ENCODE peak calls at places on chromosomes 4 and X, in eight cellular contexts. Y is heart right ventricle; A is AG04450; M is CD8-positive, alpha-beta T cell; P is H4; Z is psoas muscle; S is NCI-H345; D is Peyer's patch. B is an unnamed sample.

GRCh38 chr4:1899149-1900086 is 28.2 kb downstream of the NSD2 start:
- DNase-seq in Y (peak), A (peak), M (peak), P (peak), Z (peak), S (peak), D (peak), B (peak)

GRCh38 chr4:88880501-88881226 is 176.3 kb downstream of the FAM13A start:
- DNase-seq in Y (no peak), A (no peak), M (no peak), P (no peak), Z (no peak), S (peak), D (no peak), B (no peak)

GRCh38 chr4:77418333-77418732 is 187.3 kb upstream of the CXCL13 start:
- DNase-seq in Y (no peak), A (no peak), M (no peak), P (no peak), Z (no peak), S (peak), D (no peak), B (no peak)

GRCh38 chrX:45623266-45623665 is 422.6 kb upstream of the DIPK2B start:
- DNase-seq in Y (no peak), A (peak), M (no peak), P (peak), Z (no peak), S (no peak), D (no peak), B (no peak)

GRCh38 chr4:110197421-110198398 is 705 bp downstream of the ELOVL6 start:
- DNase-seq in Y (peak), A (no peak), M (peak), P (peak), Z (peak), S (peak), D (peak), B (no peak)

GRCh38 chrX:68894142-68894512 is 65.3 kb downstream of the EFNB1 start:
- DNase-seq in Y (no peak), A (no peak), M (no peak), P (no peak), Z (peak), S (no peak), D (no peak), B (no peak)

GRCh38 chrX:80817002-80817401 is 7.3 kb upstream of the BRWD3 start:
- DNase-seq in Y (no peak), A (no peak), M (no peak), P (no peak), Z (no peak), S (no peak), D (no peak), B (no peak)

GRCh38 chrX:40008841-40009461 is 88.8 kb downstream of the BCOR start:
- DNase-seq in Y (peak), A (no peak), M (peak), P (no peak), Z (peak), S (no peak), D (no peak), B (no peak)

GRCh38 chr4:81227968-81228367 is 12.9 kb upstream of the PRKG2 start:
- DNase-seq in Y (no peak), A (no peak), M (no peak), P (no peak), Z (no peak), S (no peak), D (no peak), B (no peak)

GRCh38 chrX:55008571-55009358 is 8.6 kb downstream of the APEX2 start:
- DNase-seq in Y (peak), A (no peak), M (no peak), P (peak), Z (peak), S (no peak), D (no peak), B (peak)

GRCh38 chr4:137768881-137769280 is 236.6 kb upstream of the PCDH18 start:
- DNase-seq in Y (no peak), A (no peak), M (no peak), P (no peak), Z (no peak), S (no peak), D (no peak), B (no peak)

GRCh38 chr4:155676430-155676825 is 9.8 kb downstream of the GUCY1A1 start:
- DNase-seq in Y (no peak), A (no peak), M (no peak), P (no peak), Z (no peak), S (no peak), D (no peak), B (no peak)

GRCh38 chr4:38488891-38489861 is 174.8 kb upstream of the KLF3 start:
- DNase-seq in Y (no peak), A (no peak), M (no peak), P (no peak), Z (no peak), S (no peak), D (no peak), B (no peak)

GRCh38 chrX:108090474-108091265 is 672 bp downstream of the PSMD10 start:
- DNase-seq in Y (no peak), A (no peak), M (no peak), P (peak), Z (no peak), S (no peak), D (no peak), B (no peak)